ENCODE peak calls at places on chromosome 19, in ten cellular contexts. H, Q, I, E, L, F, G, B, C and R are unnamed samples.

GRCh38 chr19:12782424-12783225 is 7.3 kb upstream of the HOOK2 start:
- DNase-seq in F (peak), G (peak), E (peak), Q (peak), B (peak), L (no peak), H (peak), I (peak), C (peak), R (peak)

GRCh38 chr19:48844472-48844871 is 8.2 kb upstream of the HSD17B14 start:
- DNase-seq in I (no peak), E (peak), F (no peak), Q (no peak), G (no peak), C (no peak), L (peak), H (peak), B (no peak), R (peak)

GRCh38 chr19:16886305-16886880 is 2.4 kb upstream of the F2RL3 start:
- DNase-seq in Q (no peak), G (no peak), L (no peak), E (peak), C (no peak), H (peak), B (no peak), F (no peak), I (peak), R (no peak)

GRCh38 chr19:55319786-55320185 is 5.4 kb downstream of the TMEM150B start:
- DNase-seq in E (peak), G (no peak), F (no peak), I (no peak), H (peak), C (peak), L (no peak), Q (no peak), B (peak), R (peak)

GRCh38 chr19:42926781-42927180 is 9.1 kb upstream of the PSG6 start:
- DNase-seq in C (no peak), B (no peak), F (no peak), H (no peak), G (no peak), E (no peak), Q (no peak), I (no peak), L (no peak), R (no peak)

GRCh38 chr19:30449673-30450072 is 77.5 kb downstream of the ZNF536 start:
- DNase-seq in I (no peak), F (no peak), G (no peak), E (no peak), L (no peak), H (no peak), Q (no peak), C (no peak), B (no peak), R (peak)

GRCh38 chr19:34559045-34559444 is 77.5 kb downstream of the WTIP start:
- DNase-seq in I (no peak), H (no peak), B (no peak), G (no peak), L (no peak), Q (no peak), E (no peak), F (no peak), C (no peak), R (no peak)

GRCh38 chr19:34337747-34338146 is 27.2 kb upstream of the GPI start:
- DNase-seq in Q (no peak), L (no peak), E (no peak), F (no peak), I (no peak), G (no peak), H (no peak), C (no peak), B (no peak), R (no peak)

GRCh38 chr19:9729162-9729561 is 39.4 kb downstream of the ZNF846 start:
- DNase-seq in Q (no peak), I (no peak), E (no peak), F (no peak), B (no peak), C (no peak), L (no peak), G (no peak), H (no peak), R (no peak)

GRCh38 chr19:35628565-35629331 is at the start of gene RBM42:
- DNase-seq in L (peak), H (peak), Q (peak), B (peak), F (peak), G (peak), C (peak), E (peak), I (peak), R (peak)

GRCh38 chr19:8473652-8474476 is 28.6 kb downstream of the PRAM1 start:
- DNase-seq in F (no peak), Q (no peak), I (no peak), E (no peak), C (no peak), B (no peak), L (no peak), G (no peak), H (no peak), R (no peak)

GRCh38 chr19:9565900-9566705 is 18.2 kb downstream of the ZNF121 start:
- DNase-seq in H (peak), G (no peak), I (no peak), C (no peak), Q (no peak), F (no peak), E (peak), L (no peak), B (no peak), R (no peak)

GRCh38 chr19:27776020-27776419 is 1436.9 kb downstream of the UQCRFS1 start:
- DNase-seq in E (peak), I (no peak), B (no peak), Q (no peak), C (no peak), H (peak), F (no peak), G (no peak), L (peak), R (no peak)

GRCh38 chr19:22603518-22604440 is 30.3 kb upstream of the ZNF492 start:
- DNase-seq in E (no peak), F (no peak), B (no peak), G (no peak), Q (no peak), C (no peak), I (no peak), H (no peak), L (no peak), R (no peak)

GRCh38 chr19:44848036-44848804 is 2.1 kb downstream of the NECTIN2 start:
- DNase-seq in I (no peak), Q (no peak), G (no peak), L (no peak), B (no peak), C (peak), H (peak), F (no peak), E (peak), R (peak)

GRCh38 chr19:45340232-45340898 is at the start of gene KLC3:
- DNase-seq in B (no peak), Q (peak), I (peak), H (no peak), L (peak), E (no peak), C (peak), F (no peak), G (no peak), R (peak)

GRCh38 chr19:13887039-13887438 is 10.1 kb downstream of the NANOS3 start:
- DNase-seq in E (no peak), G (no peak), Q (no peak), F (no peak), I (no peak), B (no peak), C (no peak), H (no peak), L (no peak), R (no peak)

GRCh38 chr19:48006762-48007161 is 12.3 kb downstream of the ELSPBP1 start:
- DNase-seq in B (no peak), G (no peak), Q (no peak), F (no peak), I (no peak), H (peak), C (peak), L (peak), E (no peak), R (no peak)

GRCh38 chr19:7083076-7083956 is 13.8 kb downstream of the ZNF557 start:
- DNase-seq in L (no peak), I (no peak), G (no peak), C (no peak), H (peak), Q (no peak), B (no peak), F (no peak), E (peak), R (no peak)

GRCh38 chr19:44807162-44807561 is 1.7 kb upstream of the BCAM start:
- DNase-seq in E (peak), C (no peak), I (no peak), Q (no peak), G (no peak), L (peak), B (no peak), F (no peak), H (no peak), R (no peak)

GRCh38 chr19:40762754-40763153 is 11.8 kb downstream of the SNRPA start:
- DNase-seq in C (no peak), B (peak), L (no peak), F (no peak), G (no peak), E (no peak), H (no peak), I (no peak), Q (no peak), R (no peak)

GRCh38 chr19:1050989-1051788 is 11.3 kb downstream of the ABCA7 start:
- DNase-seq in E (no peak), H (no peak), L (no peak), B (no peak), I (peak), Q (no peak), G (no peak), F (no peak), C (no peak), R (no peak)

GRCh38 chr19:28737021-28737525 is 475.9 kb downstream of the UQCRFS1 start:
- DNase-seq in B (no peak), I (no peak), C (no peak), E (peak), F (no peak), G (no peak), Q (no peak), H (peak), L (no peak), R (no peak)

GRCh38 chr19:29823581-29824330 is 12.0 kb downstream of the CCNE1 start:
- DNase-seq in C (no peak), F (no peak), L (no peak), Q (no peak), G (no peak), H (no peak), E (no peak), I (no peak), B (no peak), R (no peak)

GRCh38 chr19:29841209-29841558 is 29.4 kb downstream of the CCNE1 start:
- DNase-seq in E (peak), F (no peak), H (no peak), G (no peak), I (no peak), B (no peak), L (no peak), Q (no peak), C (no peak), R (no peak)

GRCh38 chr19:15456871-15457700 is 7.3 kb downstream of the RASAL3 start:
- DNase-seq in I (peak), H (no peak), F (peak), E (no peak), L (no peak), B (no peak), G (no peak), Q (no peak), C (peak), R (no peak)

GRCh38 chr19:47110521-47111080 is 3.0 kb downstream of the ZC3H4 start:
- DNase-seq in E (no peak), B (no peak), H (no peak), G (no peak), L (no peak), I (peak), Q (peak), C (no peak), F (peak), R (no peak)

GRCh38 chr19:14400913-14401312 is 18.2 kb downstream of the DDX39A start:
- DNase-seq in H (peak), F (no peak), G (no peak), L (no peak), B (no peak), E (no peak), I (no peak), C (no peak), Q (no peak), R (no peak)

GRCh38 chr19:43809762-43810696 is 7.8 kb upstream of the LYPD5 start:
- DNase-seq in I (no peak), F (peak), H (peak), L (peak), Q (no peak), C (no peak), G (no peak), B (no peak), E (peak), R (peak)

GRCh38 chr19:53864308-53864836 is 3.3 kb upstream of the MYADM start:
- DNase-seq in Q (no peak), I (no peak), F (no peak), B (peak), E (no peak), G (no peak), H (no peak), C (no peak), L (peak), R (no peak)

GRCh38 chr19:45641274-45642105 is 2.3 kb upstream of the EML2 start:
- DNase-seq in E (peak), H (peak), C (peak), I (peak), B (no peak), L (peak), F (peak), G (peak), Q (peak), R (no peak)

GRCh38 chr19:57465680-57466381 is 8.9 kb upstream of the VN1R1 start:
- DNase-seq in E (peak), G (no peak), H (peak), C (peak), I (no peak), L (peak), B (no peak), Q (peak), F (no peak), R (peak)

GRCh38 chr19:38173324-38174041 is 50.5 kb downstream of the DPF1 start:
- DNase-seq in E (peak), Q (no peak), G (no peak), C (no peak), B (peak), L (no peak), H (no peak), F (peak), I (no peak), R (peak)

GRCh38 chr19:53328967-53329366 is 4.6 kb upstream of the ZNF845 start:
- DNase-seq in L (no peak), G (no peak), C (peak), B (peak), E (peak), F (no peak), H (peak), I (no peak), Q (no peak), R (peak)

GRCh38 chr19:44202470-44202869 is 9.9 kb upstream of the ZNF227 start:
- DNase-seq in B (no peak), I (no peak), C (no peak), H (peak), G (no peak), E (peak), Q (no peak), F (no peak), L (no peak), R (no peak)